ENCODE peak calls at places on chromosomes 1 and 21, in ten cellular contexts. U is stimulated activated CD4-positive, alpha-beta T cell treated with anti-CD3 and anti-CD28 coated beads, TNF-alpha, amount 100 ng/mL, for 48 hours; L is AG09309; Y is Calu3; P is iPS DF 19.7; O is GM19239; Z is NCI-H1105; T is mesothelial cell of epicardium; J is AG08395; F is neuronal stem cell. V is an unnamed sample.

GRCh38 chr1:44546403-44547053 is 127.8 kb downstream of the TMEM53 start:
- DNase-seq in O (no peak), T (no peak), F (no peak), L (no peak), Y (no peak), J (no peak), Z (no peak), P (no peak), U (no peak), V (peak; percentile 45)

GRCh38 chr1:20701446-20701845 is 16.4 kb downstream of the KIF17 start:
- DNase-seq in F (no peak), Y (no peak), Z (no peak), T (no peak), P (no peak), U (no peak), L (no peak), J (no peak), O (no peak), V (no peak)

GRCh38 chr1:85062425-85063026 is 14.2 kb upstream of the MCOLN3 start:
- DNase-seq in U (no peak), P (no peak), Y (no peak), L (no peak), J (no peak), O (no peak), F (no peak), Z (no peak), T (no peak), V (no peak)

GRCh38 chr1:234154320-234155251 is 218.7 kb upstream of the COA6 start:
- DNase-seq in P (peak; percentile 35), Z (peak; percentile 16), Y (peak; percentile 47), J (peak; percentile 57), U (no peak), O (peak; percentile 28), L (peak; percentile 40), T (no peak), F (peak; percentile 78), V (peak; percentile 95)

GRCh38 chr1:41900611-41901444 is 17.9 kb downstream of the HIVEP3 start:
- DNase-seq in U (no peak), P (no peak), L (no peak), F (no peak), Y (no peak), J (peak; percentile 62), Z (no peak), T (no peak), O (no peak), V (no peak)

GRCh38 chr1:157429841-157430240 is 122.5 kb downstream of the FCRL5 start:
- DNase-seq in T (no peak), Z (no peak), J (no peak), U (no peak), O (no peak), L (peak; percentile 7), F (no peak), Y (no peak), P (no peak), V (no peak)

GRCh38 chr1:109249654-109250401 is 489 bp downstream of the CELSR2 start:
- DNase-seq in Y (no peak), O (no peak), P (no peak), J (peak; percentile 36), U (no peak), L (no peak), T (no peak), F (no peak), Z (no peak), V (peak; percentile 51)

GRCh38 chr1:116807871-116808450 is 53.7 kb downstream of the CD2 start:
- DNase-seq in J (no peak), F (no peak), O (no peak), Y (no peak), T (no peak), U (no peak), L (no peak), Z (no peak), P (no peak), V (no peak)

GRCh38 chr1:210722410-210723081 is 393.8 kb downstream of the HHAT start:
- DNase-seq in J (no peak), U (no peak), O (no peak), F (no peak), L (no peak), Z (no peak), T (no peak), Y (no peak), P (no peak), V (no peak)

GRCh38 chr1:170247751-170248521 is 102.2 kb downstream of the NTMT2 start:
- DNase-seq in Z (no peak), Y (no peak), O (peak; percentile 6), L (no peak), T (no peak), P (no peak), F (no peak), U (no peak), J (peak; percentile 12), V (no peak)

GRCh38 chr1:228766788-228767187 is 31.5 kb downstream of the RHOU start:
- DNase-seq in Y (no peak), O (no peak), L (no peak), J (no peak), T (no peak), Z (no peak), F (no peak), P (no peak), U (no peak), V (no peak)

GRCh38 chr21:38631171-38631570 is 132.9 kb upstream of the ERG start:
- DNase-seq in J (no peak), F (no peak), Z (no peak), O (no peak), L (peak; percentile 29), P (no peak), T (no peak), U (no peak), Y (no peak), V (no peak)

GRCh38 chr1:38009841-38010180 is 2.7 kb upstream of the UTP11 start:
- DNase-seq in Y (no peak), T (no peak), P (no peak), L (no peak), U (no peak), O (no peak), J (no peak), Z (no peak), F (no peak), V (no peak)

GRCh38 chr1:208219659-208220282 is 24.4 kb downstream of the PLXNA2 start:
- DNase-seq in Y (peak; percentile 68), U (no peak), O (no peak), T (no peak), F (no peak), L (no peak), P (no peak), Z (no peak), J (peak; percentile 60), V (no peak)

GRCh38 chr1:53073899-53074311 is 11.9 kb downstream of the PODN start:
- DNase-seq in J (no peak), Y (no peak), Z (no peak), L (no peak), U (no peak), O (no peak), P (no peak), F (no peak), T (no peak), V (no peak)

GRCh38 chr1:7469255-7469938 is 301.7 kb upstream of the VAMP3 start:
- DNase-seq in Y (no peak), O (no peak), J (peak; percentile 92), T (no peak), F (no peak), U (no peak), L (no peak), P (no peak), Z (no peak), V (no peak)

GRCh38 chr1:160209041-160209655 is 4.0 kb downstream of the PEA15 start:
- DNase-seq in Z (no peak), L (no peak), Y (no peak), F (no peak), U (no peak), O (no peak), P (no peak), T (no peak), J (no peak), V (no peak)

GRCh38 chr1:4654764-4655673 is 610 bp downstream of the AJAP1 start:
- DNase-seq in L (no peak), T (no peak), Z (peak; percentile 38), F (no peak), J (no peak), Y (no peak), U (no peak), O (no peak), P (no peak), V (no peak)

GRCh38 chr1:204402391-204402790 is 9.2 kb downstream of the PPP1R15B start:
- DNase-seq in L (no peak), O (no peak), P (no peak), J (no peak), Z (no peak), T (no peak), U (no peak), F (no peak), Y (no peak), V (no peak)

GRCh38 chr21:26795866-26796329 is 49.3 kb downstream of the ADAMTS1 start:
- DNase-seq in U (no peak), L (peak; percentile 89), T (peak; percentile 43), O (no peak), J (peak; percentile 70), P (no peak), Y (peak; percentile 1), F (no peak), Z (no peak), V (no peak)

GRCh38 chr1:200351826-200352549 is 57.8 kb downstream of the ZNF281 start:
- DNase-seq in Y (no peak), F (no peak), P (no peak), J (peak; percentile 79), T (no peak), O (peak; percentile 20), L (peak; percentile 99), U (no peak), Z (no peak), V (no peak)

GRCh38 chr1:30106125-30106524 is 617.3 kb downstream of the MATN1 start:
- DNase-seq in Z (no peak), F (peak; percentile 39), P (peak; percentile 30), O (peak; percentile 25), Y (peak; percentile 74), U (no peak), T (peak; percentile 68), J (peak; percentile 39), L (no peak), V (peak; percentile 86)

GRCh38 chr1:205810448-205811157 is 2.4 kb downstream of the SLC41A1 start:
- DNase-seq in U (no peak), L (no peak), P (no peak), T (no peak), F (no peak), J (no peak), Z (no peak), O (no peak), Y (no peak), V (peak; percentile 65)

GRCh38 chr1:81731989-81732388 is 68.7 kb upstream of the ADGRL2 start:
- DNase-seq in P (no peak), L (no peak), U (no peak), F (no peak), Y (no peak), O (no peak), T (no peak), Z (no peak), J (no peak), V (no peak)

GRCh38 chr21:39184050-39184980 is 1.1 kb upstream of the PSMG1 start:
- DNase-seq in Z (no peak), J (no peak), P (no peak), F (no peak), O (no peak), L (no peak), U (no peak), T (no peak), Y (no peak), V (no peak)

V was measured in GM23338.